ENCODE peak calls at places on chromosomes 7 and 10, in six cellular contexts. One of them, this sample, is unnamed.

GRCh38 chr10:36393800-36394199 is 731.6 kb upstream of the ANKRD30A start:
- DNase-seq in progenitor cell of endocrine pancreas: no peak
- DNase-seq in naive thymus-derived CD8-positive, alpha-beta T cell: no peak
- DNase-seq in effector memory CD8-positive, alpha-beta T cell: no peak
- DNase-seq in amniotic stem cell: no peak
- DNase-seq in fibroblast of lung: peak; percentile 23
- DNase-seq in this sample: no peak

GRCh38 chr7:125065546-125065945 is 135.9 kb upstream of the POT1 start:
- DNase-seq in progenitor cell of endocrine pancreas: no peak
- DNase-seq in naive thymus-derived CD8-positive, alpha-beta T cell: no peak
- DNase-seq in fibroblast of lung: no peak
- DNase-seq in amniotic stem cell: no peak
- DNase-seq in effector memory CD8-positive, alpha-beta T cell: no peak
- DNase-seq in this sample: no peak

GRCh38 chr10:132856869-132857524 is 71.0 kb upstream of the NKX6-2 start:
- DNase-seq in progenitor cell of endocrine pancreas: no peak
- DNase-seq in amniotic stem cell: no peak
- DNase-seq in naive thymus-derived CD8-positive, alpha-beta T cell: peak; percentile 10
- DNase-seq in effector memory CD8-positive, alpha-beta T cell: no peak
- DNase-seq in fibroblast of lung: no peak
- DNase-seq in this sample: no peak

GRCh38 chr10:70478191-70479160 is at the start of gene PALD1:
- DNase-seq in naive thymus-derived CD8-positive, alpha-beta T cell: peak; percentile 39
- DNase-seq in fibroblast of lung: peak; percentile 33
- DNase-seq in progenitor cell of endocrine pancreas: peak; percentile 31
- DNase-seq in amniotic stem cell: no peak
- DNase-seq in effector memory CD8-positive, alpha-beta T cell: peak; percentile 14
- DNase-seq in this sample: no peak

GRCh38 chr7:45881759-45882464 is 6.4 kb upstream of the IGFBP1 start:
- DNase-seq in fibroblast of lung: peak; percentile 89
- DNase-seq in amniotic stem cell: no peak
- DNase-seq in progenitor cell of endocrine pancreas: no peak
- DNase-seq in naive thymus-derived CD8-positive, alpha-beta T cell: no peak
- DNase-seq in effector memory CD8-positive, alpha-beta T cell: no peak
- DNase-seq in this sample: peak; percentile 45

GRCh38 chr10:104120903-104121484 is 977 bp upstream of the SFR1 start:
- DNase-seq in effector memory CD8-positive, alpha-beta T cell: peak; percentile 90
- DNase-seq in amniotic stem cell: peak; percentile 97
- DNase-seq in naive thymus-derived CD8-positive, alpha-beta T cell: peak; percentile 85
- DNase-seq in fibroblast of lung: peak; percentile 97
- DNase-seq in progenitor cell of endocrine pancreas: peak; percentile 55
- DNase-seq in this sample: peak; percentile 95

GRCh38 chr7:4352069-4352468 is 330.0 kb upstream of the FOXK1 start:
- DNase-seq in effector memory CD8-positive, alpha-beta T cell: no peak
- DNase-seq in progenitor cell of endocrine pancreas: no peak
- DNase-seq in fibroblast of lung: no peak
- DNase-seq in naive thymus-derived CD8-positive, alpha-beta T cell: no peak
- DNase-seq in amniotic stem cell: no peak
- DNase-seq in this sample: no peak

GRCh38 chr7:24757799-24758275 is 573 bp upstream of the GSDME start:
- DNase-seq in naive thymus-derived CD8-positive, alpha-beta T cell: no peak
- DNase-seq in amniotic stem cell: peak; percentile 62
- DNase-seq in effector memory CD8-positive, alpha-beta T cell: no peak
- DNase-seq in fibroblast of lung: peak; percentile 55
- DNase-seq in progenitor cell of endocrine pancreas: no peak
- DNase-seq in this sample: peak; percentile 60

GRCh38 chr10:7043051-7043653 is 367.7 kb downstream of the SFMBT2 start:
- DNase-seq in progenitor cell of endocrine pancreas: no peak
- DNase-seq in effector memory CD8-positive, alpha-beta T cell: no peak
- DNase-seq in naive thymus-derived CD8-positive, alpha-beta T cell: no peak
- DNase-seq in amniotic stem cell: no peak
- DNase-seq in fibroblast of lung: no peak
- DNase-seq in this sample: no peak

GRCh38 chr7:152402384-152403250 is 33.2 kb downstream of the KMT2C start:
- DNase-seq in effector memory CD8-positive, alpha-beta T cell: no peak
- DNase-seq in amniotic stem cell: no peak
- DNase-seq in fibroblast of lung: no peak
- DNase-seq in naive thymus-derived CD8-positive, alpha-beta T cell: no peak
- DNase-seq in progenitor cell of endocrine pancreas: no peak
- DNase-seq in this sample: no peak

GRCh38 chr7:90224204-90224603 is 12.7 kb downstream of the STEAP2 start:
- DNase-seq in fibroblast of lung: no peak
- DNase-seq in effector memory CD8-positive, alpha-beta T cell: no peak
- DNase-seq in naive thymus-derived CD8-positive, alpha-beta T cell: no peak
- DNase-seq in amniotic stem cell: no peak
- DNase-seq in progenitor cell of endocrine pancreas: no peak
- DNase-seq in this sample: no peak

GRCh38 chr7:22425361-22425760 is 68.4 kb upstream of the RAPGEF5 start:
- DNase-seq in progenitor cell of endocrine pancreas: no peak
- DNase-seq in fibroblast of lung: no peak
- DNase-seq in effector memory CD8-positive, alpha-beta T cell: no peak
- DNase-seq in naive thymus-derived CD8-positive, alpha-beta T cell: no peak
- DNase-seq in amniotic stem cell: no peak
- DNase-seq in this sample: no peak

GRCh38 chr10:29501692-29502091 is 133.1 kb downstream of the SVIL start:
- DNase-seq in progenitor cell of endocrine pancreas: no peak
- DNase-seq in amniotic stem cell: peak; percentile 65
- DNase-seq in naive thymus-derived CD8-positive, alpha-beta T cell: no peak
- DNase-seq in fibroblast of lung: peak; percentile 79
- DNase-seq in effector memory CD8-positive, alpha-beta T cell: no peak
- DNase-seq in this sample: peak; percentile 84

GRCh38 chr10:36469585-36469984 is 655.8 kb upstream of the ANKRD30A start:
- DNase-seq in naive thymus-derived CD8-positive, alpha-beta T cell: no peak
- DNase-seq in fibroblast of lung: no peak
- DNase-seq in effector memory CD8-positive, alpha-beta T cell: no peak
- DNase-seq in amniotic stem cell: no peak
- DNase-seq in progenitor cell of endocrine pancreas: no peak
- DNase-seq in this sample: no peak

GRCh38 chr10:116470768-116471415 is 43.2 kb downstream of the PNLIPRP3 start:
- DNase-seq in amniotic stem cell: no peak
- DNase-seq in naive thymus-derived CD8-positive, alpha-beta T cell: no peak
- DNase-seq in effector memory CD8-positive, alpha-beta T cell: no peak
- DNase-seq in progenitor cell of endocrine pancreas: no peak
- DNase-seq in fibroblast of lung: no peak
- DNase-seq in this sample: no peak

GRCh38 chr10:6328708-6329423 is 126.1 kb downstream of the PFKFB3 start:
- DNase-seq in amniotic stem cell: no peak
- DNase-seq in effector memory CD8-positive, alpha-beta T cell: no peak
- DNase-seq in fibroblast of lung: no peak
- DNase-seq in naive thymus-derived CD8-positive, alpha-beta T cell: no peak
- DNase-seq in progenitor cell of endocrine pancreas: no peak
- DNase-seq in this sample: no peak

GRCh38 chr10:11236234-11236633 is 218.6 kb downstream of the CELF2 start:
- DNase-seq in amniotic stem cell: no peak
- DNase-seq in naive thymus-derived CD8-positive, alpha-beta T cell: no peak
- DNase-seq in progenitor cell of endocrine pancreas: no peak
- DNase-seq in fibroblast of lung: no peak
- DNase-seq in effector memory CD8-positive, alpha-beta T cell: no peak
- DNase-seq in this sample: no peak

GRCh38 chr10:133453516-133454203 is at the start of gene SCART1:
- DNase-seq in effector memory CD8-positive, alpha-beta T cell: peak; percentile 62
- DNase-seq in progenitor cell of endocrine pancreas: no peak
- DNase-seq in fibroblast of lung: no peak
- DNase-seq in naive thymus-derived CD8-positive, alpha-beta T cell: no peak
- DNase-seq in amniotic stem cell: no peak
- DNase-seq in this sample: no peak

GRCh38 chr10:905503-905902 is 26.0 kb downstream of the LARP4B start:
- DNase-seq in naive thymus-derived CD8-positive, alpha-beta T cell: no peak
- DNase-seq in progenitor cell of endocrine pancreas: no peak
- DNase-seq in amniotic stem cell: no peak
- DNase-seq in fibroblast of lung: peak; percentile 30
- DNase-seq in effector memory CD8-positive, alpha-beta T cell: no peak
- DNase-seq in this sample: no peak

GRCh38 chr7:100735730-100736129 is 2.3 kb downstream of the ZAN start:
- DNase-seq in fibroblast of lung: no peak
- DNase-seq in naive thymus-derived CD8-positive, alpha-beta T cell: no peak
- DNase-seq in effector memory CD8-positive, alpha-beta T cell: no peak
- DNase-seq in progenitor cell of endocrine pancreas: no peak
- DNase-seq in amniotic stem cell: no peak
- DNase-seq in this sample: no peak

GRCh38 chr10:78813526-78814429 is 255.0 kb upstream of the ZMIZ1 start:
- DNase-seq in amniotic stem cell: no peak
- DNase-seq in effector memory CD8-positive, alpha-beta T cell: no peak
- DNase-seq in fibroblast of lung: no peak
- DNase-seq in naive thymus-derived CD8-positive, alpha-beta T cell: no peak
- DNase-seq in progenitor cell of endocrine pancreas: no peak
- DNase-seq in this sample: no peak

GRCh38 chr7:148999166-148999565 is 29.1 kb downstream of the PDIA4 start:
- DNase-seq in effector memory CD8-positive, alpha-beta T cell: no peak
- DNase-seq in fibroblast of lung: no peak
- DNase-seq in progenitor cell of endocrine pancreas: no peak
- DNase-seq in amniotic stem cell: no peak
- DNase-seq in naive thymus-derived CD8-positive, alpha-beta T cell: no peak
- DNase-seq in this sample: no peak

GRCh38 chr7:77542399-77542798 is 5.3 kb downstream of the PTPN12 start:
- DNase-seq in fibroblast of lung: no peak
- DNase-seq in naive thymus-derived CD8-positive, alpha-beta T cell: no peak
- DNase-seq in effector memory CD8-positive, alpha-beta T cell: no peak
- DNase-seq in amniotic stem cell: no peak
- DNase-seq in progenitor cell of endocrine pancreas: no peak
- DNase-seq in this sample: peak; percentile 21

GRCh38 chr7:88111842-88112385 is 107.9 kb downstream of the SRI start:
- DNase-seq in effector memory CD8-positive, alpha-beta T cell: no peak
- DNase-seq in naive thymus-derived CD8-positive, alpha-beta T cell: no peak
- DNase-seq in amniotic stem cell: no peak
- DNase-seq in fibroblast of lung: peak; percentile 38
- DNase-seq in progenitor cell of endocrine pancreas: no peak
- DNase-seq in this sample: no peak

GRCh38 chr7:74002474-74003017 is 25.4 kb upstream of the ELN start:
- DNase-seq in amniotic stem cell: peak; percentile 71
- DNase-seq in progenitor cell of endocrine pancreas: no peak
- DNase-seq in fibroblast of lung: peak; percentile 60
- DNase-seq in naive thymus-derived CD8-positive, alpha-beta T cell: no peak
- DNase-seq in effector memory CD8-positive, alpha-beta T cell: no peak
- DNase-seq in this sample: peak; percentile 58

GRCh38 chr7:148290451-148291005 is 300.0 kb upstream of the C7orf33 start:
- DNase-seq in progenitor cell of endocrine pancreas: no peak
- DNase-seq in naive thymus-derived CD8-positive, alpha-beta T cell: no peak
- DNase-seq in fibroblast of lung: no peak
- DNase-seq in effector memory CD8-positive, alpha-beta T cell: no peak
- DNase-seq in amniotic stem cell: no peak
- DNase-seq in this sample: no peak

GRCh38 chr10:131636116-131636515 is 264.7 kb upstream of the PPP2R2D start:
- DNase-seq in naive thymus-derived CD8-positive, alpha-beta T cell: no peak
- DNase-seq in progenitor cell of endocrine pancreas: no peak
- DNase-seq in amniotic stem cell: no peak
- DNase-seq in effector memory CD8-positive, alpha-beta T cell: no peak
- DNase-seq in fibroblast of lung: no peak
- DNase-seq in this sample: no peak

GRCh38 chr7:23662983-23663313 is 17.1 kb upstream of the FAM221A start:
- DNase-seq in naive thymus-derived CD8-positive, alpha-beta T cell: no peak
- DNase-seq in progenitor cell of endocrine pancreas: no peak
- DNase-seq in effector memory CD8-positive, alpha-beta T cell: no peak
- DNase-seq in fibroblast of lung: no peak
- DNase-seq in amniotic stem cell: no peak
- DNase-seq in this sample: no peak

GRCh38 chr10:43076876-43077420 is at the start of gene RET:
- DNase-seq in effector memory CD8-positive, alpha-beta T cell: no peak
- DNase-seq in amniotic stem cell: no peak
- DNase-seq in naive thymus-derived CD8-positive, alpha-beta T cell: no peak
- DNase-seq in fibroblast of lung: no peak
- DNase-seq in progenitor cell of endocrine pancreas: no peak
- DNase-seq in this sample: no peak

GRCh38 chr10:49133706-49134248 is at the start of gene FAM170B:
- DNase-seq in naive thymus-derived CD8-positive, alpha-beta T cell: no peak
- DNase-seq in fibroblast of lung: no peak
- DNase-seq in amniotic stem cell: no peak
- DNase-seq in progenitor cell of endocrine pancreas: no peak
- DNase-seq in effector memory CD8-positive, alpha-beta T cell: no peak
- DNase-seq in this sample: no peak

GRCh38 chr10:114735946-114736345 is 77.9 kb upstream of the ABLIM1 start:
- DNase-seq in progenitor cell of endocrine pancreas: no peak
- DNase-seq in fibroblast of lung: no peak
- DNase-seq in effector memory CD8-positive, alpha-beta T cell: no peak
- DNase-seq in amniotic stem cell: no peak
- DNase-seq in naive thymus-derived CD8-positive, alpha-beta T cell: no peak
- DNase-seq in this sample: no peak

GRCh38 chr7:40059057-40059456 is 75.4 kb downstream of the MPLKIP start:
- DNase-seq in effector memory CD8-positive, alpha-beta T cell: no peak
- DNase-seq in naive thymus-derived CD8-positive, alpha-beta T cell: no peak
- DNase-seq in amniotic stem cell: no peak
- DNase-seq in progenitor cell of endocrine pancreas: no peak
- DNase-seq in fibroblast of lung: no peak
- DNase-seq in this sample: no peak

GRCh38 chr10:131946321-131946751 is 35.4 kb downstream of the BNIP3 start:
- DNase-seq in amniotic stem cell: peak; percentile 74
- DNase-seq in effector memory CD8-positive, alpha-beta T cell: no peak
- DNase-seq in fibroblast of lung: peak; percentile 90
- DNase-seq in naive thymus-derived CD8-positive, alpha-beta T cell: no peak
- DNase-seq in progenitor cell of endocrine pancreas: no peak
- DNase-seq in this sample: peak; percentile 72

GRCh38 chr7:95335093-95335492 is 10.8 kb upstream of the PON1 start:
- DNase-seq in fibroblast of lung: peak; percentile 57
- DNase-seq in naive thymus-derived CD8-positive, alpha-beta T cell: no peak
- DNase-seq in amniotic stem cell: no peak
- DNase-seq in effector memory CD8-positive, alpha-beta T cell: no peak
- DNase-seq in progenitor cell of endocrine pancreas: no peak
- DNase-seq in this sample: peak; percentile 28

GRCh38 chr7:146773506-146773905 is 656.9 kb downstream of the CNTNAP2 start:
- DNase-seq in naive thymus-derived CD8-positive, alpha-beta T cell: no peak
- DNase-seq in fibroblast of lung: no peak
- DNase-seq in effector memory CD8-positive, alpha-beta T cell: no peak
- DNase-seq in progenitor cell of endocrine pancreas: no peak
- DNase-seq in amniotic stem cell: no peak
- DNase-seq in this sample: no peak

GRCh38 chr7:154503962-154504550 is 451.9 kb downstream of the DPP6 start:
- DNase-seq in amniotic stem cell: no peak
- DNase-seq in progenitor cell of endocrine pancreas: no peak
- DNase-seq in naive thymus-derived CD8-positive, alpha-beta T cell: no peak
- DNase-seq in effector memory CD8-positive, alpha-beta T cell: no peak
- DNase-seq in fibroblast of lung: peak; percentile 37
- DNase-seq in this sample: peak; percentile 31

GRCh38 chr7:79923953-79924352 is 210.7 kb upstream of the GNAI1 start:
- DNase-seq in amniotic stem cell: no peak
- DNase-seq in fibroblast of lung: peak; percentile 59
- DNase-seq in progenitor cell of endocrine pancreas: no peak
- DNase-seq in effector memory CD8-positive, alpha-beta T cell: no peak
- DNase-seq in naive thymus-derived CD8-positive, alpha-beta T cell: no peak
- DNase-seq in this sample: no peak

GRCh38 chr7:116653204-116653603 is 18.8 kb upstream of the MET start:
- DNase-seq in amniotic stem cell: no peak
- DNase-seq in naive thymus-derived CD8-positive, alpha-beta T cell: no peak
- DNase-seq in fibroblast of lung: peak; percentile 27
- DNase-seq in progenitor cell of endocrine pancreas: no peak
- DNase-seq in effector memory CD8-positive, alpha-beta T cell: no peak
- DNase-seq in this sample: peak; percentile 44

GRCh38 chr7:68760556-68760955 is 837.7 kb upstream of the AUTS2 start:
- DNase-seq in fibroblast of lung: no peak
- DNase-seq in naive thymus-derived CD8-positive, alpha-beta T cell: no peak
- DNase-seq in amniotic stem cell: no peak
- DNase-seq in progenitor cell of endocrine pancreas: no peak
- DNase-seq in effector memory CD8-positive, alpha-beta T cell: no peak
- DNase-seq in this sample: no peak